ENCODE peak calls at places on chromosomes 1 and 21, in eight cellular contexts. A is progenitor cell of endocrine pancreas, V is astrocyte, X is ovary, Z is foreskin keratinocyte, U is cardiac muscle cell, P is GM12865, K is H9. G is an unnamed sample.
A peak's percentile ranks its signal among the peaks of the same experiment; 100 is the strongest.

GRCh38 chr1:56418047-56418680 is 161.2 kb downstream of the PLPP3 start:
- DNase-seq in A (no peak), V (no peak), X (no peak), Z (no peak), U (no peak), P (no peak), K (no peak), G (no peak)

GRCh38 chr1:51313961-51314777 is 16.2 kb downstream of the TTC39A start:
- DNase-seq in A (no peak), V (peak; percentile 81), X (no peak), Z (peak; percentile 59), U (no peak), P (no peak), K (no peak), G (no peak)

GRCh38 chr1:228288536-228289238 is 80.8 kb downstream of the OBSCN start:
- DNase-seq in A (no peak), V (no peak), X (no peak), Z (no peak), U (no peak), P (no peak), K (no peak), G (no peak)

GRCh38 chr1:42765271-42765670 is 1.6 kb downstream of the P3H1 start:
- DNase-seq in A (no peak), V (no peak), X (no peak), Z (no peak), U (no peak), P (no peak), K (no peak), G (no peak)

GRCh38 chr1:230979952-230980351 is 1.1 kb downstream of the ARV1 start:
- DNase-seq in A (no peak), V (no peak), X (no peak), Z (no peak), U (no peak), P (peak; percentile 22), K (no peak), G (no peak)

GRCh38 chr1:226407199-226407496 is 745 bp downstream of the PARP1 start:
- DNase-seq in A (no peak), V (no peak), X (no peak), Z (no peak), U (no peak), P (no peak), K (no peak), G (no peak)

GRCh38 chr1:243903904-243904303 is 53.9 kb upstream of the AKT3 start:
- DNase-seq in A (no peak), V (no peak), X (no peak), Z (no peak), U (peak; percentile 62), P (no peak), K (no peak), G (no peak)

GRCh38 chr1:99766378-99766800 is at the start of gene FRRS1:
- DNase-seq in A (peak; percentile 18), V (peak; percentile 80), X (peak; percentile 57), Z (peak; percentile 61), U (peak; percentile 91), P (peak; percentile 92), K (peak; percentile 72), G (no peak)

GRCh38 chr1:30880631-30881155 is 27.9 kb downstream of the SDC3 start:
- DNase-seq in A (no peak), V (no peak), X (no peak), Z (no peak), U (no peak), P (no peak), K (no peak), G (no peak)

GRCh38 chr1:112510340-112510739 is 1.6 kb downstream of the WNT2B start:
- DNase-seq in A (no peak), V (no peak), X (no peak), Z (no peak), U (no peak), P (no peak), K (no peak), G (peak; percentile 74)

GRCh38 chr1:31562707-31563360 is 13.5 kb upstream of the TINAGL1 start:
- DNase-seq in A (no peak), V (no peak), X (no peak), Z (peak; percentile 90), U (no peak), P (no peak), K (peak; percentile 81), G (no peak)

GRCh38 chr1:199084293-199084692 is 445.5 kb downstream of the PTPRC start:
- DNase-seq in A (no peak), V (peak; percentile 66), X (no peak), Z (no peak), U (peak; percentile 1), P (no peak), K (no peak), G (no peak)

GRCh38 chr1:17365271-17365670 is 6.7 kb upstream of the PADI6 start:
- DNase-seq in A (no peak), V (no peak), X (no peak), Z (peak; percentile 72), U (no peak), P (no peak), K (no peak), G (no peak)

GRCh38 chr1:6330410-6330827 is 63.1 kb downstream of the ACOT7 start:
- DNase-seq in A (no peak), V (peak; percentile 83), X (no peak), Z (no peak), U (no peak), P (no peak), K (no peak), G (no peak)

GRCh38 chr21:28253378-28253777 is 739.3 kb downstream of the LTN1 start:
- DNase-seq in A (no peak), V (peak; percentile 66), X (no peak), Z (no peak), U (no peak), P (no peak), K (no peak), G (no peak)

GRCh38 chr1:168234846-168235547 is 9.2 kb downstream of the SFT2D2 start:
- DNase-seq in A (no peak), V (peak; percentile 25), X (no peak), Z (no peak), U (peak; percentile 72), P (peak; percentile 61), K (peak; percentile 59), G (no peak)

GRCh38 chr1:53326088-53326597 is 1.7 kb downstream of the LRP8 start:
- DNase-seq in A (peak; percentile 51), V (peak; percentile 85), X (peak; percentile 29), Z (peak; percentile 87), U (peak; percentile 94), P (peak; percentile 96), K (peak; percentile 98), G (peak; percentile 91)

GRCh38 chr1:206685749-206686485 is 1.2 kb downstream of the MAPKAPK2 start:
- DNase-seq in A (peak; percentile 41), V (peak; percentile 72), X (peak; percentile 59), Z (peak; percentile 55), U (peak; percentile 88), P (peak; percentile 51), K (no peak), G (no peak)

GRCh38 chr1:216221260-216221700 is 202.0 kb downstream of the USH2A start:
- DNase-seq in A (peak; percentile 11), V (peak; percentile 60), X (no peak), Z (peak; percentile 47), U (peak; percentile 82), P (peak; percentile 71), K (peak; percentile 63), G (no peak)

DNA sequence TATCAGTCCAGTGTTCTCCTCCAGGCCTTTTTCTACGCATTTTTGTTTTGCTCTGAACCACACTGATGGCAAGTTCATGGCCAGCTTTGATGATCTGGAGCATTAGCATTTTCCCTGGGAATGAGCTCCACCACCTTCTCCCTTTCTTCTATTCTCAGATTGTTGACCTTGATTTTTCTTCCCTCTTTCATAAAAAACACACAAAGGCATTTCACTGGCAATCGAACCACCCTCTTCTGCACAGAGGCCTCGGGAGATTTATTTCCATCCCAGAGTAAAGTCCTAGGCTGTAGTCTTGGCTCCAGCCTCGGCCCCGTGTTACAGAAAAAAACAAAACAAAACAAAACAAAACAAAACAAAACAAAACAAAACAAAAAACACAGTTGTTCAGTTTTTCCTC is 29.6 kb upstream of the RNF186 start:
- DNase-seq in A (no peak), V (no peak), X (no peak), Z (no peak), U (no peak), P (no peak), K (no peak), G (no peak)
- TF ChIP-seq CTCF in A (no peak), V (no peak), X (no peak), Z (no peak), U (no peak), P (no peak), K (no peak), G (no peak)

GRCh38 chr1:184465489-184466146 is 78.8 kb downstream of the C1orf21 start:
- DNase-seq in A (no peak), V (no peak), X (no peak), Z (no peak), U (peak; percentile 38), P (no peak), K (no peak), G (no peak)
- TF ChIP-seq CTCF in A (peak; percentile 23), V (no peak), X (no peak), Z (peak; percentile 55), U (peak; percentile 24), P (no peak), K (peak; percentile 56), G (peak; percentile 17)

DNA sequence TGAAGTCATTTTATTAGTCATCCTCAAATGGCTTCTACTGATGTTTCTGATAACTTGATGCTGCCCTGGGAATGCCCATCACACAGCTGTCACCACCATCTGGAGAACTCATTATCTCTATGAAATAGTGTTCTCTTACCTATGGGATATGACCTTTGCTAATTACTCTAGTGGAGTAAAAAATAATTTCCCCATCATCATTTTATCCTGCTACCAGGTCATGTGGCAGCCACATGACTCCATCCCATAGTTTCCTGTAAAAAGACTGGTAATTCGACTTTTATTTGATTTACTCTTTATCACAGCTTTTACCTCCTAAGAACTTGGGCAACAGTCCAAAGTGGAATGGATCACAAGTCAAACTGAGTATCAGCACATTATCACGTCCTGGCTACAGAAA is 76.1 kb upstream of the USP25 start:
- DNase-seq in A (no peak), V (no peak), X (no peak), Z (no peak), U (no peak), P (no peak), K (no peak), G (no peak)
- TF ChIP-seq CTCF in A (no peak), V (no peak), X (no peak), Z (no peak), U (no peak), P (no peak), K (no peak), G (no peak)

DNA sequence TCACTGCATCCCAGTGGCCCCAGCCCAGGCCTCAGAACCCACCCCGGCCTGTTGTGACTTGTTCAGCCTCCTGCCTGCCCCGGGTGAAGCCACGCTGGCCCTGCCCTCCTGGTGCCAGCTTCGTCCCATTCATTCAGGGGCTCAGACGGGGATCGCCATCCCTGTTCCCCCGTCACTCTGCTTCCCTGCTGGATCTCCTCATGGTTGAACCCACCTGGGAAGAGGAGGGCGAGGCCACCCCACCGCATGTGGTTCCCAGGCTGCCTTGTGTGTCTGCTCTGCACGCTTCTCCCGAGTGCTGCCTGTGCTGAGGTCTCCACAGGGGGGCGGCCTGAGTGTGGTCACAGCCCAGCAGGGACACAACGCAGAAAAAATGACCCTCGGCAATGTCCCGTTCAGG is 108.2 kb upstream of the ACTRT2 start:
- DNase-seq in A (no peak), V (no peak), X (no peak), Z (no peak), U (no peak), P (no peak), K (no peak), G (no peak)
- TF ChIP-seq CTCF in A (no peak), V (no peak), X (no peak), Z (no peak), U (no peak), P (no peak), K (no peak), G (no peak)

GRCh38 chr1:86231076-86231475 is 74.5 kb upstream of the COL24A1 start:
- DNase-seq in A (no peak), V (peak; percentile 32), X (no peak), Z (no peak), U (no peak), P (no peak), K (no peak), G (no peak)
- TF ChIP-seq CTCF in A (no peak), V (no peak), X (no peak), Z (no peak), U (no peak), P (no peak), K (no peak), G (no peak)

G was measured in osteocyte.